ENCODE peak calls at places on chromosome 1, in five cellular contexts. X is ovary; P is upper lobe of right lung; H is CD8-positive, alpha-beta memory T cell; O is CD8-positive, alpha-beta T cell. T is an unnamed sample.

GRCh38 chr1:242224426-242224825 is 225.5 kb upstream of the MAP1LC3C start:
- DNase-seq in O (no peak), P (no peak), H (no peak), X (no peak), T (no peak)

GRCh38 chr1:44135896-44136295 is 5.5 kb downstream of the KLF18 start:
- DNase-seq in O (no peak), H (no peak), P (no peak), X (no peak), T (no peak)

GRCh38 chr1:86822463-86822862 is 91.5 kb downstream of the SELENOF start:
- DNase-seq in O (no peak), X (no peak), H (no peak), P (no peak), T (no peak)

GRCh38 chr1:89557443-89557820 is 32.8 kb downstream of the LRRC8B start:
- DNase-seq in X (no peak), O (no peak), H (no peak), P (no peak), T (no peak)

GRCh38 chr1:155973723-155974122 is 4.6 kb downstream of the ARHGEF2 start:
- DNase-seq in H (no peak), P (no peak), O (no peak), X (no peak), T (no peak)

GRCh38 chr1:151815716-151816327 is 10.6 kb upstream of the LINGO4 start:
- DNase-seq in H (peak; percentile 37), O (no peak), P (peak; percentile 67), X (no peak), T (peak; percentile 57)

GRCh38 chr1:176501596-176501995 is 38.6 kb downstream of the PAPPA2 start:
- DNase-seq in O (no peak), P (no peak), X (no peak), H (no peak), T (no peak)

GRCh38 chr1:159012495-159012894 is 2.8 kb downstream of the IFI16 start:
- DNase-seq in P (no peak), X (no peak), H (peak; percentile 51), O (peak; percentile 38), T (no peak)

GRCh38 chr1:246831543-246831942 is 100.2 kb downstream of the AHCTF1 start:
- DNase-seq in O (no peak), P (no peak), H (no peak), X (no peak), T (no peak)

GRCh38 chr1:31583995-31584868 is 7.9 kb downstream of the TINAGL1 start:
- DNase-seq in H (no peak), P (peak; percentile 85), X (peak; percentile 90), O (no peak), T (no peak)

GRCh38 chr1:178060789-178061556 is 32.9 kb upstream of the RASAL2 start:
- DNase-seq in X (no peak), O (no peak), P (no peak), H (no peak), T (no peak)

GRCh38 chr1:244022301-244022700 is 28.8 kb upstream of the ZBTB18 start:
- DNase-seq in H (no peak), O (no peak), X (no peak), P (no peak), T (no peak)

GRCh38 chr1:198157847-198158765 is 1.3 kb downstream of the NEK7 start:
- DNase-seq in H (peak; percentile 54), X (no peak), P (no peak), O (no peak), T (peak; percentile 15)

GRCh38 chr1:168664069-168664834 is 64.8 kb downstream of the DPT start:
- DNase-seq in X (no peak), O (no peak), H (no peak), P (no peak), T (no peak)

GRCh38 chr1:66176012-66176715 is 357.8 kb upstream of the SGIP1 start:
- DNase-seq in O (no peak), P (no peak), X (no peak), H (no peak), T (no peak)

GRCh38 chr1:40906781-40907400 is 44.7 kb upstream of the CITED4 start:
- DNase-seq in O (no peak), P (no peak), X (no peak), H (no peak), T (no peak)

GRCh38 chr1:187203257-187203656 is 374.5 kb downstream of the PLA2G4A start:
- DNase-seq in O (no peak), P (no peak), X (no peak), H (no peak), T (no peak)

GRCh38 chr1:8671313-8671917 is 146.0 kb downstream of the RERE start:
- DNase-seq in X (peak; percentile 60), H (peak; percentile 15), P (no peak), O (no peak), T (no peak)

GRCh38 chr1:115355069-115355468 is 17.0 kb upstream of the NGF start:
- DNase-seq in X (no peak), O (no peak), H (no peak), P (no peak), T (no peak)

GRCh38 chr1:206839857-206840256 is 25.6 kb upstream of the IL20 start:
- DNase-seq in X (no peak), P (no peak), O (no peak), H (no peak), T (no peak)

DNA sequence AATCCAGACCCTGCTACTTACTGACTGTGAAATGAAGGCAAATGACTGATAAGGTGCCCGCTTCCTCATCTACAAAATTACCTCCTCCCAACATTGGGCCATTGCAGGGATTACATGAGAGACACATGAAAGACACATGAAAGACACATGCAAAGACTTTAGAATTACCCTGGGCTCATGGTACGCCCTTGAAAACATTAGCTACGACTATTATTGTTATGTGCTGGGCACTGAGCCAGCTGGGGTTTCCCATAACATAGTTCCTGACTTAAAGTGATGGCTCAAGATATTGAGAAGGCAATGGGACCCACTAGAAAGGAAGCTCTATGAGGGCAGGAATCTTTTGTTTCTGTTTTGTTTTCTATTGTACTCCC is 43.7 kb upstream of the KANK4 start:
- DNase-seq in X (no peak), H (no peak), O (no peak), P (no peak), T (no peak)
- H3K4me3 ChIP-seq in X (no peak overlapping the region), H (no peak overlapping the region), O (no peak overlapping the region), P (no peak overlapping the region), T (no peak overlapping the region)

GRCh38 chr1:175193339-175193950 is 869 bp upstream of the KIAA0040 start:
- DNase-seq in O (no peak), P (no peak), H (peak; percentile 7), X (no peak), T (no peak)
- H3K4me1 ChIP-seq in O (peaks cover 44% of the 10 kb centered on the region), P (peaks cover 32% of the 10 kb centered on the region), H (peaks cover 33% of the 10 kb centered on the region), X (peaks cover 4% of the 10 kb centered on the region), T (peaks cover 30% of the 10 kb centered on the region)

GRCh38 chr1:150606743-150607142 is 22.7 kb downstream of the ENSA start:
- DNase-seq in H (no peak), P (no peak), X (no peak), O (no peak), T (no peak)

GRCh38 chr1:150596976-150597375 is 17.6 kb upstream of the MCL1 start:
- DNase-seq in H (no peak), O (no peak), X (no peak), P (no peak), T (no peak)

GRCh38 chr1:150596095-150596892 is 16.9 kb upstream of the MCL1 start:
- DNase-seq in O (no peak), H (no peak), P (no peak), X (no peak), T (peak; percentile 19)

GRCh38 chr1:150604226-150604588 is 24.8 kb upstream of the MCL1 start:
- DNase-seq in X (no peak), P (no peak), O (no peak), H (no peak), T (no peak)

DNA sequence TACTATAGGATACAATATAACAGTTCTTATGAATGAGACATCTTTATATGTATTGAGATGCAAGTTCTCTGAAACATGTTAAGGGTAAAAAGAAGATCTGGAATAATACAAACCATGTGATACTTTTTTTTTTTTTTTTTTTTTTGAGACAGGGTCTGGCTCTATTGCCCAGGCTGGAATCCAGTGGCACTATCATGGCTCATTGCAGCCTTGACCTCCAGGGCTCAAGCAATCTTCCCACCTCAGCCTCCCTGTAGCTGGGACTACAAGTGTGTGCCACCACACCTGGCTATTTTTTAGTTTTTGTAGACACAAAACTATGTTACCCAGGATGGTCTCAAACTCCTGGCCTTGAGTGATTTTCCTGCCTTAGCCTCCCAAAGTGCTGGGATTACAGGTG is 22.1 kb upstream of the MCL1 start:
- DNase-seq in X (no peak), H (no peak), O (no peak), P (no peak), T (no peak)
- H3K27ac ChIP-seq in X (no peak overlapping the region), H (no peak overlapping the region), O (no peak overlapping the region), P (no peak overlapping the region), T (no peak overlapping the region)

GRCh38 chr1:107666493-107666892 is 298.5 kb downstream of the VAV3 start:
- DNase-seq in O (no peak), H (no peak), P (no peak), X (no peak), T (no peak)
- H3K4me3 ChIP-seq in O (no peak overlapping the region), H (no peak overlapping the region), P (no peak overlapping the region), X (no peak overlapping the region), T (no peak overlapping the region)

GRCh38 chr1:212235848-212236247 is 49.4 kb upstream of the PPP2R5A start:
- DNase-seq in O (no peak), X (no peak), H (no peak), P (no peak), T (no peak)
- H3K4me1 ChIP-seq in O (peaks cover 3% of the 10 kb centered on the region), X (no peaks in the 10 kb centered on the region), H (peaks cover 9% of the 10 kb centered on the region), P (peaks cover 24% of the 10 kb centered on the region), T (no peaks in the 10 kb centered on the region)